ENCODE peak calls at places on chromosome 21, in nine cellular contexts. One of them, this sample, is unnamed.

GRCh38 chr21:32311621-32312020 is 13.0 kb downstream of the MRAP start:
- DNase-seq in heart right ventricle: no peak
- DNase-seq in aorta: no peak
- DNase-seq in SJSA1: no peak
- DNase-seq in HCT116: no peak
- DNase-seq in thoracic aorta: no peak
- DNase-seq in hepatocyte: no peak
- DNase-seq in uterus: no peak
- DNase-seq in PC-9: no peak
- DNase-seq in this sample: no peak

GRCh38 chr21:35340273-35340672 is 291.2 kb upstream of the RUNX1 start:
- DNase-seq in PC-9: no peak
- DNase-seq in HCT116: peak; percentile 22
- DNase-seq in thoracic aorta: no peak
- DNase-seq in heart right ventricle: no peak
- DNase-seq in aorta: no peak
- DNase-seq in uterus: no peak
- DNase-seq in hepatocyte: no peak
- DNase-seq in SJSA1: no peak
- DNase-seq in this sample: peak; percentile 82

GRCh38 chr21:31284797-31285397 is 59.2 kb downstream of the TIAM1 start:
- DNase-seq in uterus: no peak
- DNase-seq in aorta: no peak
- DNase-seq in HCT116: peak; percentile 58
- DNase-seq in thoracic aorta: no peak
- DNase-seq in heart right ventricle: no peak
- DNase-seq in PC-9: peak; percentile 2
- DNase-seq in SJSA1: peak; percentile 51
- DNase-seq in hepatocyte: no peak
- DNase-seq in this sample: no peak

GRCh38 chr21:21631961-21632360 is 633.8 kb downstream of the NCAM2 start:
- DNase-seq in aorta: peak; percentile 59
- DNase-seq in heart right ventricle: peak; percentile 7
- DNase-seq in thoracic aorta: no peak
- DNase-seq in SJSA1: no peak
- DNase-seq in HCT116: no peak
- DNase-seq in PC-9: no peak
- DNase-seq in uterus: no peak
- DNase-seq in hepatocyte: no peak
- DNase-seq in this sample: no peak

GRCh38 chr21:31850886-31851285 is 21.9 kb upstream of the HUNK start:
- DNase-seq in thoracic aorta: no peak
- DNase-seq in heart right ventricle: no peak
- DNase-seq in HCT116: no peak
- DNase-seq in aorta: no peak
- DNase-seq in hepatocyte: no peak
- DNase-seq in uterus: no peak
- DNase-seq in SJSA1: no peak
- DNase-seq in PC-9: no peak
- DNase-seq in this sample: no peak

GRCh38 chr21:36163780-36164426 is 7.3 kb downstream of the DOP1B start:
- DNase-seq in thoracic aorta: no peak
- DNase-seq in aorta: no peak
- DNase-seq in HCT116: no peak
- DNase-seq in heart right ventricle: no peak
- DNase-seq in hepatocyte: no peak
- DNase-seq in PC-9: no peak
- DNase-seq in uterus: no peak
- DNase-seq in SJSA1: no peak
- DNase-seq in this sample: no peak

GRCh38 chr21:18340387-18340942 is 63.1 kb downstream of the TMPRSS15 start:
- DNase-seq in thoracic aorta: no peak
- DNase-seq in aorta: no peak
- DNase-seq in uterus: no peak
- DNase-seq in PC-9: no peak
- DNase-seq in hepatocyte: no peak
- DNase-seq in SJSA1: no peak
- DNase-seq in HCT116: no peak
- DNase-seq in heart right ventricle: no peak
- DNase-seq in this sample: no peak

GRCh38 chr21:35257413-35257812 is 208.3 kb upstream of the RUNX1 start:
- DNase-seq in thoracic aorta: peak; percentile 27
- DNase-seq in uterus: peak; percentile 45
- DNase-seq in heart right ventricle: peak; percentile 53
- DNase-seq in HCT116: peak; percentile 68
- DNase-seq in SJSA1: peak; percentile 85
- DNase-seq in aorta: peak; percentile 84
- DNase-seq in PC-9: peak; percentile 54
- DNase-seq in hepatocyte: peak; percentile 62
- DNase-seq in this sample: no peak

GRCh38 chr21:31181089-31181757 is 142.9 kb upstream of the KRTAP19-8 start:
- DNase-seq in heart right ventricle: no peak
- DNase-seq in HCT116: no peak
- DNase-seq in thoracic aorta: no peak
- DNase-seq in aorta: no peak
- DNase-seq in PC-9: no peak
- DNase-seq in uterus: no peak
- DNase-seq in SJSA1: no peak
- DNase-seq in hepatocyte: no peak
- DNase-seq in this sample: no peak

DNA sequence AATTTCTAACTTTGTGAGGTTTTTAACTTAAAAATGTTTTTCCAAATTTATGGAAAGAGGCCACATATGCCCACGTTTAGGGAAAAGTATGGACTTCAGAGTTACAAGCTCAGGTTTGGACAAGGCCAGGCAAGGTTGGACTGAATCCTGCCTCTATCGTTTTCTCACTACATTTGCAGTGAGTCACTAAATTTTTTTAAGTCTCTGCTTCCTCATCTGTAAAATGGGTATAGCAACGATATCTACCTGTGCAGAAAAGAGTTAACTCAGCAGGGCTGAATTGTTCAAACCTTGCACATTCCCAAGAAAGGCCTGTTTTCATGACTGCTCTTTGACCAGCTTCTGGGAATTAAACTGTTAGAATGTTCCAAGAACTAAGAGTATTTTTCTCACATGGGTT is 159.1 kb downstream of the LTN1 start:
- DNase-seq in uterus: no peak
- DNase-seq in SJSA1: no peak
- DNase-seq in aorta: no peak
- DNase-seq in heart right ventricle: no peak
- DNase-seq in thoracic aorta: no peak
- DNase-seq in PC-9: no peak
- DNase-seq in HCT116: no peak
- DNase-seq in hepatocyte: no peak
- DNase-seq in this sample: no peak
- H3K4me1 ChIP-seq in uterus: no peaks in the 10 kb centered on the region
- H3K4me1 ChIP-seq in SJSA1: peaks cover 5% of the 10 kb centered on the region
- H3K4me1 ChIP-seq in aorta: no peaks in the 10 kb centered on the region
- H3K4me1 ChIP-seq in heart right ventricle: no peaks in the 10 kb centered on the region
- H3K4me1 ChIP-seq in thoracic aorta: no peaks in the 10 kb centered on the region
- H3K4me1 ChIP-seq in PC-9: no peaks in the 10 kb centered on the region
- H3K4me1 ChIP-seq in HCT116: peaks cover 14% of the 10 kb centered on the region
- H3K4me1 ChIP-seq in hepatocyte: peaks cover 18% of the 10 kb centered on the region
- H3K4me1 ChIP-seq in this sample: no peaks in the 10 kb centered on the region

GRCh38 chr21:44815225-44815624 is 2.6 kb downstream of the SUMO3 start:
- DNase-seq in aorta: peak; percentile 63
- DNase-seq in thoracic aorta: no peak
- DNase-seq in PC-9: no peak
- DNase-seq in heart right ventricle: no peak
- DNase-seq in SJSA1: no peak
- DNase-seq in uterus: no peak
- DNase-seq in HCT116: no peak
- DNase-seq in hepatocyte: no peak
- DNase-seq in this sample: no peak

GRCh38 chr21:44814498-44815023 is 3.3 kb downstream of the SUMO3 start:
- DNase-seq in PC-9: no peak
- DNase-seq in uterus: no peak
- DNase-seq in thoracic aorta: no peak
- DNase-seq in heart right ventricle: no peak
- DNase-seq in SJSA1: no peak
- DNase-seq in hepatocyte: no peak
- DNase-seq in aorta: peak; percentile 73
- DNase-seq in HCT116: no peak
- DNase-seq in this sample: no peak

GRCh38 chr21:44812640-44813039 is 5.2 kb downstream of the SUMO3 start:
- DNase-seq in SJSA1: no peak
- DNase-seq in thoracic aorta: no peak
- DNase-seq in heart right ventricle: no peak
- DNase-seq in HCT116: no peak
- DNase-seq in hepatocyte: no peak
- DNase-seq in PC-9: no peak
- DNase-seq in uterus: no peak
- DNase-seq in aorta: no peak
- DNase-seq in this sample: no peak

GRCh38 chr21:44813727-44814126 is 4.1 kb downstream of the SUMO3 start:
- DNase-seq in heart right ventricle: no peak
- DNase-seq in thoracic aorta: no peak
- DNase-seq in PC-9: no peak
- DNase-seq in hepatocyte: no peak
- DNase-seq in aorta: no peak
- DNase-seq in SJSA1: no peak
- DNase-seq in uterus: no peak
- DNase-seq in HCT116: no peak
- DNase-seq in this sample: no peak

DNA sequence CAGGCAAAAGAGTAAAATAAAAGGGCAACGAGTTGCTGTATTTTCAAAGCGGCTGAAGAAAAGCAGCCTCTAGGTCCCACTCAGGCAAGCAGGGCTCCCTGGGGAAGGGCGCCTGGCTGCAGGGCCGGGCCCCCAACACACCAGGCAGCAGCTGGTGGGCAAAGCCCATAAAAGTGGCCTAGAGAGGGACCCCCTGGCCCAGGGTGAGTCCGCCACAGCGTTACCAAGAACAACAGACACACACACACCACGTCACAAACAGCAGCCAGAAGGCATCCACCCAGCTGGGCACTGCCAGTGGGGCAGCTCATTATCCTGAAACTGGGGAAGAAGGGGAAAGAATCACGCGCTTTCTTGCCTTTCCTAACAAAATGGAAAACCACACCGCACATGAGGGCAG is 4.7 kb downstream of the SUMO3 start:
- DNase-seq in heart right ventricle: no peak
- DNase-seq in SJSA1: no peak
- DNase-seq in hepatocyte: no peak
- DNase-seq in aorta: no peak
- DNase-seq in PC-9: no peak
- DNase-seq in thoracic aorta: no peak
- DNase-seq in uterus: no peak
- DNase-seq in HCT116: no peak
- DNase-seq in this sample: no peak
- H3K4me3 ChIP-seq in heart right ventricle: no peak overlapping the region
- H3K4me3 ChIP-seq in SJSA1: no peak overlapping the region
- H3K4me3 ChIP-seq in hepatocyte: no peak overlapping the region
- H3K4me3 ChIP-seq in aorta: no peak overlapping the region
- H3K4me3 ChIP-seq in PC-9: no peak overlapping the region
- H3K4me3 ChIP-seq in thoracic aorta: no peak overlapping the region
- H3K4me3 ChIP-seq in uterus: no peak overlapping the region
- H3K4me3 ChIP-seq in HCT116: no peak overlapping the region
- H3K4me3 ChIP-seq in this sample: no peak overlapping the region

DNA sequence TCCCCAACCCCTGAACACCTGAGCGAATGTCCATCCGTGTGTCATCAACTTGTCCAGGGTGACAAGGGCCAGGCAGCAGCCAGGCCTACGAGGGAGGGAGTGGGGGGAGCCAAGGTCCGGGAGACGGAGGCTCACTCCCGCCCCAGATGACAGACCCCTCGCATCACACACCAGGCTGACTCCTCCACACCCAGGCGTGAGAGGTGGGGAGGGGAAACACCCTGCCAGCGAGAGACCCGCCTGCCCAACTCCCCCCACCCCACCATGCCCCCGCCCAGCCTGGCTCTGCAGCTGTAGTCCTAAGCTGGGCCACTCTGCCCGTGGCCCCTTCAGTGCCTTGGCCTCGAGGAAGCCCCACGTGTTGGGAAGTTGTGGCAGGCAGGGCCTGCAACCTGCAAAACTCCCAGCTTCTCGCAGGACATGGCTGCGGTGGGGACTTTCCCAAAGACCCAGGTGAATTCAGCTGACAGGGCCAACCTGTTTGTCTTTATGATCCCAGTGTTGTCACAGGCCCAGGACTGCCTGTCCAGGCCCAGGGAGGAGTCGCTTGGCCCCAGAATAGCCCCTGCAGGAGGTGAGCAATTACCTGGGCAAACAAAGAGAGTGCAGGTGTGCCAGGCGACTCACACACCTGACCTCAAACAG is 62.9 kb downstream of the RIPK4 start:
- DNase-seq in HCT116: no peak
- DNase-seq in aorta: no peak
- DNase-seq in PC-9: peak; percentile 78
- DNase-seq in uterus: no peak
- DNase-seq in SJSA1: no peak
- DNase-seq in thoracic aorta: no peak
- DNase-seq in hepatocyte: peak; percentile 83
- DNase-seq in heart right ventricle: no peak
- DNase-seq in this sample: no peak
- H3K27ac ChIP-seq in HCT116: no peak overlapping the region
- H3K27ac ChIP-seq in aorta: no peak overlapping the region
- H3K27ac ChIP-seq in PC-9: peak overlapping the region; percentile 93
- H3K27ac ChIP-seq in uterus: no peak overlapping the region
- H3K27ac ChIP-seq in SJSA1: no peak overlapping the region
- H3K27ac ChIP-seq in thoracic aorta: no peak overlapping the region
- H3K27ac ChIP-seq in hepatocyte: peak overlapping the region; percentile 88
- H3K27ac ChIP-seq in heart right ventricle: no peak overlapping the region
- H3K27ac ChIP-seq in this sample: no peak overlapping the region

GRCh38 chr21:34077888-34078287 is 4.5 kb downstream of the MRPS6 start:
- DNase-seq in HCT116: no peak
- DNase-seq in hepatocyte: no peak
- DNase-seq in aorta: no peak
- DNase-seq in SJSA1: no peak
- DNase-seq in uterus: no peak
- DNase-seq in heart right ventricle: no peak
- DNase-seq in PC-9: no peak
- DNase-seq in thoracic aorta: no peak
- DNase-seq in this sample: no peak
- H3K4me1 ChIP-seq in HCT116: peaks cover 10% of the 10 kb centered on the region
- H3K4me1 ChIP-seq in hepatocyte: peaks cover 41% of the 10 kb centered on the region
- H3K4me1 ChIP-seq in aorta: peaks cover 21% of the 10 kb centered on the region
- H3K4me1 ChIP-seq in SJSA1: peaks cover 16% of the 10 kb centered on the region
- H3K4me1 ChIP-seq in uterus: no peaks in the 10 kb centered on the region
- H3K4me1 ChIP-seq in heart right ventricle: peaks cover 42% of the 10 kb centered on the region
- H3K4me1 ChIP-seq in PC-9: peaks cover 33% of the 10 kb centered on the region
- H3K4me1 ChIP-seq in thoracic aorta: peaks cover 21% of the 10 kb centered on the region
- H3K4me1 ChIP-seq in this sample: peaks cover 32% of the 10 kb centered on the region

GRCh38 chr21:45475797-45476570 is 66.3 kb downstream of the SLC19A1 start:
- DNase-seq in thoracic aorta: no peak
- DNase-seq in heart right ventricle: no peak
- DNase-seq in uterus: no peak
- DNase-seq in PC-9: no peak
- DNase-seq in SJSA1: no peak
- DNase-seq in hepatocyte: no peak
- DNase-seq in aorta: no peak
- DNase-seq in HCT116: no peak
- DNase-seq in this sample: no peak
- H3K4me3 ChIP-seq in thoracic aorta: no peak overlapping the region
- H3K4me3 ChIP-seq in heart right ventricle: no peak overlapping the region
- H3K4me3 ChIP-seq in uterus: no peak overlapping the region
- H3K4me3 ChIP-seq in PC-9: no peak overlapping the region
- H3K4me3 ChIP-seq in SJSA1: no peak overlapping the region
- H3K4me3 ChIP-seq in hepatocyte: no peak overlapping the region
- H3K4me3 ChIP-seq in aorta: no peak overlapping the region
- H3K4me3 ChIP-seq in HCT116: no peak overlapping the region
- H3K4me3 ChIP-seq in this sample: no peak overlapping the region